ENCODE peak calls at places on chromosomes 7 and 10, in nine cellular contexts. H, Q, J, W, I, A, V, E and Z are unnamed samples.

GRCh38 chr7:120842131-120842621 is 15.8 kb downstream of the TSPAN12 start:
- DNase-seq in E (no peak), I (no peak), V (no peak), A (no peak), Q (no peak), H (no peak), W (no peak), J (no peak), Z (no peak)

GRCh38 chr10:27745719-27746363 is at the start of gene MKX:
- DNase-seq in A (no peak), W (peak; percentile 82), H (peak; percentile 65), I (peak; percentile 55), E (no peak), Q (peak; percentile 91), J (peak; percentile 37), V (no peak), Z (no peak)

GRCh38 chr10:116352125-116352524 is 27.9 kb downstream of the CCDC172 start:
- DNase-seq in E (no peak), I (no peak), J (no peak), H (no peak), V (no peak), Q (no peak), W (no peak), A (no peak), Z (no peak)

GRCh38 chr10:97490592-97490991 is 7.6 kb downstream of the MMS19 start:
- DNase-seq in V (no peak), A (no peak), E (no peak), W (no peak), Q (no peak), H (no peak), J (no peak), I (no peak), Z (no peak)

GRCh38 chr7:143240323-143241168 is 18.7 kb downstream of the TAS2R40 start:
- DNase-seq in J (peak; percentile 75), I (peak; percentile 73), V (no peak), W (peak; percentile 64), H (peak; percentile 90), Q (no peak), E (peak; percentile 33), A (peak; percentile 95), Z (peak; percentile 60)

GRCh38 chr7:139589474-139589873 is 66.0 kb downstream of the CLEC2L start:
- DNase-seq in E (no peak), J (no peak), I (no peak), W (no peak), V (no peak), A (no peak), Q (peak; percentile 30), H (no peak), Z (no peak)

GRCh38 chr10:78532480-78533046 is 498.9 kb downstream of the RPS24 start:
- DNase-seq in A (no peak), H (no peak), E (no peak), W (no peak), I (no peak), J (no peak), Q (no peak), V (no peak), Z (no peak)

GRCh38 chr10:6917125-6917524 is 337.0 kb upstream of the PRKCQ start:
- DNase-seq in E (no peak), Q (no peak), W (no peak), A (no peak), H (peak; percentile 68), V (no peak), I (no peak), J (no peak), Z (no peak)

GRCh38 chr7:139505563-139505962 is 17.9 kb upstream of the CLEC2L start:
- DNase-seq in H (no peak), V (no peak), W (peak; percentile 82), I (peak; percentile 4), A (no peak), J (no peak), Q (no peak), E (no peak), Z (no peak)

GRCh38 chr7:29806131-29806792 is at the start of gene WIPF3:
- DNase-seq in V (no peak), E (peak; percentile 44), H (no peak), J (peak; percentile 52), Q (no peak), W (peak; percentile 72), I (no peak), A (no peak), Z (peak; percentile 39)

GRCh38 chr7:44791278-44792219 is 4.9 kb upstream of the PPIA start:
- DNase-seq in H (peak; percentile 56), Q (no peak), V (no peak), A (peak; percentile 80), W (no peak), E (no peak), J (no peak), I (peak; percentile 66), Z (no peak)

GRCh38 chr10:66307826-66308225 is 618.0 kb upstream of the LRRTM3 start:
- DNase-seq in E (no peak), Q (no peak), A (no peak), I (no peak), V (no peak), W (no peak), H (peak; percentile 10), J (no peak), Z (no peak)

GRCh38 chr7:97499204-97499603 is 232.7 kb upstream of the TAC1 start:
- DNase-seq in Q (no peak), I (peak; percentile 2), J (peak; percentile 41), A (peak; percentile 4), V (no peak), W (peak; percentile 48), H (no peak), E (no peak), Z (peak; percentile 44)

DNA sequence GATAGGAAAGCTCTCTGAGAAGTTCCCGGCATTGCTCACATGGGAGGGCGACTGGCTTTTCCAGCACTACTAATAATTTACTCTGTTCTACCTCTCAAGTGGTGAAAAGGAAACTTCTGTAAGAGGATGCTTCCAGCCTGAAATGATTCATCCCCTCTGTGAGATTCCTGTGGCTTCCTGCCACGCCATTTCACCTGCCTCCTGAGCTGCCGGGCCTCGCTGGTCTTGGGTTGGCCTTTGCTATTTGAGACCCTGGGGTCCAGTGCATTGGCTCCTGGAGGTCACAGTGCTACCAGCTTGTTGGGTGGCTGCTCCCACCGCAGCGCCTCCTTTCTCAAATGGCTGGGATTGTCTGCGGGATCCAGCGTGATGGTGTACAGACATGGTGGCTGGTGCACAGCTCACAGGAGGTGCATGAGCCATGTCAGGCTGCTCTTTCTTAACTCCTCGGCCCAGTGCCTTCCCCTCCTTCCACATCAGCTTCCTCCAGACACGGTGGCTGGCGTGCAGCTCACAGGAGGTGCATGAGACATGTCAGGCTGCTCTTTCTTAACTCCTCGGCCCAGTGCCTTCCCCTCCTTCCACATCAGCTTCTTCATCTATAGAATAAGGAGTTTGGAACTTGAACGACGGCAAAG is 42.9 kb upstream of the PCBD1 start:
- DNase-seq in H (no peak), J (no peak), I (peak; percentile 29), V (no peak), W (no peak), E (no peak), A (peak; percentile 67), Q (no peak), Z (no peak)
- TF ChIP-seq CTCF in H (no peak), J (no peak), I (peak; percentile 19), V (no peak), W (no peak), E (no peak), A (peak; percentile 14), Q (no peak), Z (no peak)

DNA sequence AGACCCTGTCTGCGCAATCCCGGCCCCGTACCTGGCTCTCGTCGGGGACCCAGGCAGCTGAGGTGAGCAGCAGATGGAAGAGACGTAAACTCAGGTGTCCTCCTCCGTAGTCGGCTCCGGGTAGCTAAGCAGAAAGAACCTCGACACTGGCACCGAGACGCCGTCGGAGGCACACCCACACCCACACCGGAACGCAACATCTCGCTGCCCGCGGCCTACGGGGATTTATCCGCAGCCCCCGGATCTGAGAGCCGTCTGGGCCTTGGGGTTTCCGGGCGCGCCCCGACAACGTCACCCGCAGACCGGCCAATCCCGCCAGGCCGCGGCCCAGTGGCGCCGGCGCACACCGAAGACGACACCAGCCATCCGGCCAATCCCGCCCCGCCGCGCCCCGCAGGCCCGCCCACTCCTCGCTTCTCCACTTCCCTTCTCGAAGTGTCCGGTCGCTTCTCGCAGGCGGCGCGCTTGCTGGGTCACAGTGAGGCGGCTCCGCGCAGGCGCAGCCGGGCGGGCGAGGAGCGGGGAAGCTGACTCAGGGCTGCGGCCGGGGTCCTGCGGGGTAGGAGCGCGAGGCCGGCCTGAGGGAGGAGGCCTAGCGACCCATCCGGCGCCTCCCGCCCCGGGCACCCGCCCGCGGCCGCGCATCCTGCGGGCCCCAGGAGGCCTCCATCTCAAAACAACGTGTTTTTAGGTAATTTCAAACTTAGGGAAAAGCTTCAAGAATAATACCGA is at the start of gene ZFAND2A:
- DNase-seq in Q (peak; percentile 100), H (peak; percentile 97), E (peak; percentile 99), I (peak; percentile 98), V (peak; percentile 79), A (peak; percentile 98), J (peak; percentile 99), W (peak; percentile 98), Z (peak; percentile 100)
- TF ChIP-seq CTCF in Q (no peak), H (no peak), E (no peak), I (no peak), V (no peak), A (no peak), J (no peak), W (no peak), Z (no peak)

GRCh38 chr10:19231034-19231433 is 182.4 kb downstream of the MALRD1 start:
- DNase-seq in A (no peak), E (no peak), V (no peak), H (no peak), W (no peak), I (no peak), J (no peak), Q (no peak), Z (no peak)
- TF ChIP-seq CTCF in A (peak; percentile 27), E (no peak), V (no peak), H (no peak), W (peak; percentile 48), I (no peak), J (no peak), Q (no peak), Z (no peak)

GRCh38 chr7:99493823-99494222 is 6.3 kb downstream of the ZNF394 start:
- DNase-seq in I (no peak), A (no peak), J (no peak), H (no peak), Q (no peak), V (no peak), W (no peak), E (no peak), Z (no peak)

GRCh38 chr7:99490878-99491277 is 9.2 kb downstream of the ZNF394 start:
- DNase-seq in I (no peak), J (no peak), A (no peak), Q (no peak), E (no peak), W (no peak), H (no peak), V (no peak), Z (no peak)

GRCh38 chr7:99485094-99485493 is 12.4 kb downstream of the ZNF789 start:
- DNase-seq in V (no peak), J (no peak), Q (no peak), H (no peak), W (no peak), I (no peak), A (no peak), E (no peak), Z (no peak)

DNA sequence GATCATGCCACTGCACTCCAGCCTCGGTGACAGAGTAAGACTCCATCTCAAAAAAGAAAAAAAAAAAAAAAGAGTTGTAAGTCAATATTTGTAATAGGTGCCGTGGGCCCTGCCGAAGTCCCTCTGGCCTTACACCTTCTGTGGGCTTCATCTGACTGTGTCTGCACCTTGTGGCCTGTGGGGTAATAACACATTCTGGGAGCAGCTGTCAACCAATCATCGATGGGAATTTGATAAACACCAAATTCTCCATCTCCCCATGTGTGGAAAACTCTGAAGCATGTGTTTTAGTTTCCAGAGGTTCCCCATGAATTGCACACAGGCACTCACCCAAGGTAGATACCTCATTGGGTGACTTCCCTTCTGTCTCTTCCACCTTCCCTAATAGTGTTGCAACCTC is 10.8 kb downstream of the ZNF394 start:
- DNase-seq in H (no peak), W (no peak), Q (no peak), A (no peak), I (no peak), E (no peak), V (no peak), J (no peak), Z (no peak)
- TF ChIP-seq CTCF in H (no peak), W (peak; percentile 37), Q (no peak), A (no peak), I (no peak), E (no peak), V (no peak), J (no peak), Z (no peak)